ENCODE peak calls at places on chromosomes 12 and 14, in seven cellular contexts. C, K, X, G, W, N and O are unnamed samples. For H3K4me1, the result is how much of the 10 kb centered on the place peaks cover.

GRCh38 chr14:85217412-85217811 is 312.5 kb upstream of the FLRT2 start:
- DNase-seq in C (no peak), K (no peak), X (no peak), G (no peak), W (no peak), N (no peak), O (no peak)

GRCh38 chr14:31228533-31228932 is 20.9 kb upstream of the HECTD1 start:
- DNase-seq in C (no peak), K (no peak), X (no peak), G (no peak), W (no peak), N (no peak), O (no peak)

GRCh38 chr12:99985129-99985570 is 414 bp upstream of the ANKS1B start:
- DNase-seq in C (no peak), K (no peak), X (no peak), G (no peak), W (no peak), N (peak), O (no peak)

GRCh38 chr12:87116778-87117177 is 860.6 kb upstream of the MGAT4C start:
- DNase-seq in C (no peak), K (no peak), X (no peak), G (no peak), W (no peak), N (no peak), O (peak)

GRCh38 chr12:27177716-27178115 is 66.4 kb upstream of the STK38L start:
- DNase-seq in C (no peak), K (no peak), X (no peak), G (no peak), W (no peak), N (peak), O (no peak)

GRCh38 chr14:78005325-78005724 is 164.8 kb upstream of the NRXN3 start:
- DNase-seq in C (no peak), K (no peak), X (no peak), G (no peak), W (no peak), N (no peak), O (peak)

GRCh38 chr12:67663121-67663520 is 14.6 kb downstream of the DYRK2 start:
- DNase-seq in C (no peak), K (no peak), X (no peak), G (no peak), W (no peak), N (no peak), O (no peak)

GRCh38 chr14:62655161-62655560 is 390.1 kb downstream of the KCNH5 start:
- DNase-seq in C (no peak), K (no peak), X (no peak), G (peak), W (no peak), N (no peak), O (peak)

GRCh38 chr12:127393896-127394295 is 873.1 kb upstream of the TMEM132C start:
- DNase-seq in C (no peak), K (no peak), X (no peak), G (no peak), W (no peak), N (no peak), O (peak)

GRCh38 chr14:101821528-101821927 is 60.0 kb downstream of the PPP2R5C start:
- DNase-seq in C (no peak), K (no peak), X (no peak), G (no peak), W (no peak), N (no peak), O (no peak)

GRCh38 chr12:29517265-29517664 is 19.8 kb upstream of the OVCH1 start:
- DNase-seq in C (no peak), K (no peak), X (no peak), G (no peak), W (no peak), N (no peak), O (peak)

GRCh38 chr12:104358353-104359003 is 54.9 kb downstream of the EID3 start:
- DNase-seq in C (peak), K (peak), X (peak), G (no peak), W (peak), N (peak), O (peak)

GRCh38 chr14:105060751-105061427 is 4.3 kb downstream of the GPR132 start:
- DNase-seq in C (no peak), K (peak), X (no peak), G (no peak), W (peak), N (no peak), O (no peak)

GRCh38 chr14:64324461-64325255 is 30.5 kb upstream of the ESR2 start:
- DNase-seq in C (no peak), K (no peak), X (no peak), G (no peak), W (no peak), N (no peak), O (peak)

GRCh38 chr14:101176535-101177205 is 273.1 kb upstream of the RTL1 start:
- DNase-seq in C (peak), K (no peak), X (no peak), G (no peak), W (peak), N (no peak), O (no peak)

GRCh38 chr12:104299842-104300481 is 3.6 kb upstream of the EID3 start:
- DNase-seq in C (no peak), K (no peak), X (no peak), G (no peak), W (no peak), N (no peak), O (no peak)

GRCh38 chr14:79629891-79630560 is 581.3 kb downstream of the DIO2 start:
- DNase-seq in C (no peak), K (no peak), X (no peak), G (no peak), W (no peak), N (no peak), O (no peak)

GRCh38 chr12:2356601-2357125 is 303.9 kb downstream of the CACNA1C start:
- DNase-seq in C (no peak), K (no peak), X (no peak), G (no peak), W (no peak), N (no peak), O (no peak)

DNA sequence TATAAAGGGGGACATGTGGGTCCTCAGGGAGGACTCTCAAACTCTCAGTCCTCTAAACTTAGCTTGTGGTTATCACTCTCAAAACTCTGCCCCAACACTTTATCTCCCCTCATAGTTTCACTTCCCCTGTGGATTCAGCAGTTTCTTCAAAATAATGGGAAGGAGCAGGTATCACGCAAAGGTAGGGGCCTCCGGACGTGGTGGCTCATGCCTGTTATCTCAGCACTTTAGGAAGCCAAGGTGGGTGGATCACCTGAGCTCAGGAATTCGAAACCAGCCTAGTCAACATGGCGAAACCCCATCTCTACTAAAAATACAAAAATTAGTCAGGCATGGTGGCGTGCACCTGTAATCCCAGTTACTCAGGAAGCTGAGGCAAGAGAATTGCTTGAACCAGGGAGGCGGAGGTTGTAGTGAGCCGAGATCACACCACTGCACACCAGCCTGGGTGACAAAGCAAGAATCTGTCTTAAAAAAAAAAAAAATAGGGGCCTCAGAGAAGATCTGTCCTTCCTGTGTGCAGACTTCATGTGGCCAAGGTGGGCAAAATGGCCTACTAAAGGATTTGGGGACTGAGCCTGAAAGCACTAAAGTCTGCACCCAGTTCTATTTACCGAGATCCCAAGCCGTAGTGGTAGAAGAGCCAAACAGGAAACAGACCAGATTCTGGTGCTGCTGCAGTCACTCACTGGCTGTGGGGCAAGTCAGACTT is 6.4 kb downstream of the ITGB7 start:
- DNase-seq in C (no peak), K (no peak), X (no peak), G (no peak), W (no peak), N (no peak), O (no peak)
- H3K4me3 ChIP-seq in C (no peak), K (no peak), X (no peak), G (no peak), W (no peak), N (no peak), O (no peak)

GRCh38 chr12:32397703-32398102 is 1.7 kb upstream of the FGD4 start:
- DNase-seq in C (no peak), K (no peak), X (no peak), G (no peak), W (no peak), N (no peak), O (no peak)
- H3K27ac ChIP-seq in C (no peak), K (no peak), X (no peak), G (no peak), W (no peak), N (no peak), O (no peak)

GRCh38 chr12:113082486-113083148 is 26.1 kb downstream of the DTX1 start:
- DNase-seq in C (no peak), K (no peak), X (no peak), G (no peak), W (no peak), N (no peak), O (no peak)

GRCh38 chr12:113081785-113082296 is 25.3 kb downstream of the DTX1 start:
- DNase-seq in C (no peak), K (no peak), X (no peak), G (no peak), W (no peak), N (no peak), O (no peak)

GRCh38 chr12:113083863-113084430 is 27.4 kb downstream of the DTX1 start:
- DNase-seq in C (no peak), K (peak), X (peak), G (no peak), W (no peak), N (no peak), O (no peak)

GRCh38 chr12:113077859-113078256 is 21.3 kb downstream of the DTX1 start:
- DNase-seq in C (no peak), K (no peak), X (no peak), G (no peak), W (no peak), N (no peak), O (no peak)

GRCh38 chr12:113080692-113081091 is 24.2 kb downstream of the DTX1 start:
- DNase-seq in C (no peak), K (no peak), X (no peak), G (no peak), W (no peak), N (no peak), O (no peak)
- H3K4me1 ChIP-seq in C (under half), K (under half), X (under half), G (under half), W (under half), N (under half), O (under half)

DNA sequence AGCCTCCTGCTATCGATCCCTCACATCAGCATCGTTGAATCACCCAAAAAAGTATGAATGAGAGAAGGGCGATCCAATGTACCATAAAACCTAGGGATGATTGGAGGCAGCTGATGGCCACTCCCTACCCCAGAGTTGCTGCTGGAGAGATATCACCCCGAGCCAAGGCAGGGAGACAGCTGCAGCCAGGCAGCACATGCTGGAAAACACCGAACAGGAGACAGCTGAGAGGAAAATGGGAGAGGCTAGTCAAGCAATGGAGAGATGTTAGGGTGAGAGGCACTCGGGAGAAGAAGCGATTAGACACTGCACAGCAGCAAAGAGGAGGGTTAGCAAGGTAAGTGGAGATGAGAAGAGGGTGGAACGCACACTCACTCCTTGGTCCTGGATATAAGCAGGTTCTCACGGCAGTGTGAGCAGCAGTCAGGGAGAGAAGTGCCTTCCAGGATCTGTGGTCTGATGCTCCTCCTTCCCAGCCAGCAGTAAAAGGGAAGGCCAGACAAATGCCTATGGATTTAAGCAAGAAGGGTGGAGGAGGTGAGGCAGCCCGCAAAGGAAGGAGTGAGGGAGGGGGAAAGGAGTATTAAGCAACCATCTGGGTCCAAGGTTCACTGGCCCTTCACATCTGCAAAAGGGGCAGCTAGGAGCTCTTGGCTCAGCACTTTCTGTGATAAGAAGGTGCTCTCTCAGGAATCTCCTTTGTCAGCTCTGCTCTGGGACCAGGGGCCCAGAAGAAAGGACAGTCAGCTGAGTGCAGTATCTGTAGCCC is at the start of gene SLC7A7:
- DNase-seq in C (no peak), K (no peak), X (no peak), G (no peak), W (no peak), N (no peak), O (no peak)
- H3K4me3 ChIP-seq in C (no peak), K (peak), X (peak), G (no peak), W (no peak), N (no peak), O (no peak)

GRCh38 chr12:72267974-72268373 is 4.2 kb upstream of the TRHDE start:
- DNase-seq in C (no peak), K (no peak), X (peak), G (no peak), W (no peak), N (no peak), O (peak)
- H3K27ac ChIP-seq in C (no peak), K (no peak), X (no peak), G (no peak), W (no peak), N (no peak), O (peak)